ENCODE peak calls at places on chromosomes 3 and 15, in seven cellular contexts. One of them, this sample, is unnamed.
A peak's percentile ranks its signal among the peaks of the same experiment; 100 is the strongest.

GRCh38 chr3:117629505-117629904 is 919.9 kb downstream of the TUSC7 start:
- DNase-seq in activated CD8-positive, alpha-beta T cell treated with anti-CD3 and anti-CD28 coated beads for 36 hours: no peak
- DNase-seq in fibroblast of pulmonary artery: no peak
- DNase-seq in GM13976: no peak
- DNase-seq in mammary epithelial cell: no peak
- DNase-seq in choroid plexus epithelial cell: no peak
- DNase-seq in GM12865: no peak
- DNase-seq in this sample: no peak

GRCh38 chr3:152056481-152056880 is 183.0 kb downstream of the SUCNR1 start:
- DNase-seq in GM12865: no peak
- DNase-seq in activated CD8-positive, alpha-beta T cell treated with anti-CD3 and anti-CD28 coated beads for 36 hours: no peak
- DNase-seq in mammary epithelial cell: no peak
- DNase-seq in fibroblast of pulmonary artery: no peak
- DNase-seq in GM13976: no peak
- DNase-seq in choroid plexus epithelial cell: no peak
- DNase-seq in this sample: no peak

GRCh38 chr15:72117448-72117697 is 577 bp downstream of the MYO9A start:
- DNase-seq in mammary epithelial cell: peak; percentile 84
- DNase-seq in choroid plexus epithelial cell: peak; percentile 77
- DNase-seq in GM13976: peak; percentile 82
- DNase-seq in activated CD8-positive, alpha-beta T cell treated with anti-CD3 and anti-CD28 coated beads for 36 hours: peak; percentile 75
- DNase-seq in GM12865: peak; percentile 87
- DNase-seq in fibroblast of pulmonary artery: peak; percentile 82
- DNase-seq in this sample: peak; percentile 73

GRCh38 chr15:61115241-61115640 is 113.9 kb downstream of the RORA start:
- DNase-seq in activated CD8-positive, alpha-beta T cell treated with anti-CD3 and anti-CD28 coated beads for 36 hours: no peak
- DNase-seq in GM13976: no peak
- DNase-seq in mammary epithelial cell: no peak
- DNase-seq in choroid plexus epithelial cell: no peak
- DNase-seq in fibroblast of pulmonary artery: no peak
- DNase-seq in GM12865: no peak
- DNase-seq in this sample: no peak

GRCh38 chr3:24067483-24067882 is 122.4 kb downstream of the NR1D2 start:
- DNase-seq in GM13976: no peak
- DNase-seq in GM12865: no peak
- DNase-seq in fibroblast of pulmonary artery: no peak
- DNase-seq in activated CD8-positive, alpha-beta T cell treated with anti-CD3 and anti-CD28 coated beads for 36 hours: no peak
- DNase-seq in choroid plexus epithelial cell: peak; percentile 64
- DNase-seq in mammary epithelial cell: peak; percentile 64
- DNase-seq in this sample: peak; percentile 6

GRCh38 chr15:56428821-56429458 is 36.0 kb downstream of the MNS1 start:
- DNase-seq in activated CD8-positive, alpha-beta T cell treated with anti-CD3 and anti-CD28 coated beads for 36 hours: no peak
- DNase-seq in choroid plexus epithelial cell: peak; percentile 61
- DNase-seq in mammary epithelial cell: peak; percentile 20
- DNase-seq in fibroblast of pulmonary artery: peak; percentile 67
- DNase-seq in GM13976: peak; percentile 30
- DNase-seq in GM12865: peak; percentile 43
- DNase-seq in this sample: peak; percentile 51

GRCh38 chr3:29281265-29282228 is 676 bp downstream of the RBMS3 start:
- DNase-seq in GM13976: peak; percentile 19
- DNase-seq in activated CD8-positive, alpha-beta T cell treated with anti-CD3 and anti-CD28 coated beads for 36 hours: peak; percentile 33
- DNase-seq in fibroblast of pulmonary artery: peak; percentile 74
- DNase-seq in GM12865: peak; percentile 63
- DNase-seq in choroid plexus epithelial cell: peak; percentile 70
- DNase-seq in mammary epithelial cell: peak; percentile 65
- DNase-seq in this sample: peak; percentile 59

GRCh38 chr15:79973445-79974180 is 2.6 kb upstream of the BCL2A1 start:
- DNase-seq in mammary epithelial cell: no peak
- DNase-seq in activated CD8-positive, alpha-beta T cell treated with anti-CD3 and anti-CD28 coated beads for 36 hours: peak; percentile 66
- DNase-seq in GM12865: peak; percentile 83
- DNase-seq in fibroblast of pulmonary artery: no peak
- DNase-seq in GM13976: no peak
- DNase-seq in choroid plexus epithelial cell: no peak
- DNase-seq in this sample: no peak

GRCh38 chr15:91793771-91794170 is 59.7 kb upstream of the SLCO3A1 start:
- DNase-seq in fibroblast of pulmonary artery: no peak
- DNase-seq in GM13976: no peak
- DNase-seq in choroid plexus epithelial cell: no peak
- DNase-seq in activated CD8-positive, alpha-beta T cell treated with anti-CD3 and anti-CD28 coated beads for 36 hours: no peak
- DNase-seq in mammary epithelial cell: no peak
- DNase-seq in GM12865: no peak
- DNase-seq in this sample: no peak

GRCh38 chr3:184500344-184500923 is 61.2 kb upstream of the EPHB3 start:
- DNase-seq in GM12865: no peak
- DNase-seq in choroid plexus epithelial cell: no peak
- DNase-seq in GM13976: no peak
- DNase-seq in activated CD8-positive, alpha-beta T cell treated with anti-CD3 and anti-CD28 coated beads for 36 hours: no peak
- DNase-seq in mammary epithelial cell: no peak
- DNase-seq in fibroblast of pulmonary artery: no peak
- DNase-seq in this sample: no peak

GRCh38 chr3:49397470-49397869 is 14.3 kb downstream of the RHOA start:
- DNase-seq in activated CD8-positive, alpha-beta T cell treated with anti-CD3 and anti-CD28 coated beads for 36 hours: no peak
- DNase-seq in GM13976: no peak
- DNase-seq in choroid plexus epithelial cell: peak; percentile 71
- DNase-seq in GM12865: peak; percentile 34
- DNase-seq in fibroblast of pulmonary artery: peak; percentile 54
- DNase-seq in mammary epithelial cell: no peak
- DNase-seq in this sample: no peak

GRCh38 chr3:165643433-165643824 is 193.8 kb downstream of the BCHE start:
- DNase-seq in fibroblast of pulmonary artery: peak; percentile 40
- DNase-seq in mammary epithelial cell: peak; percentile 5
- DNase-seq in choroid plexus epithelial cell: peak; percentile 39
- DNase-seq in GM13976: no peak
- DNase-seq in GM12865: no peak
- DNase-seq in activated CD8-positive, alpha-beta T cell treated with anti-CD3 and anti-CD28 coated beads for 36 hours: no peak
- DNase-seq in this sample: no peak

GRCh38 chr15:85414495-85414894 is 34.1 kb downstream of the AKAP13 start:
- DNase-seq in GM12865: peak; percentile 50
- DNase-seq in fibroblast of pulmonary artery: peak; percentile 61
- DNase-seq in GM13976: peak; percentile 55
- DNase-seq in mammary epithelial cell: peak; percentile 43
- DNase-seq in activated CD8-positive, alpha-beta T cell treated with anti-CD3 and anti-CD28 coated beads for 36 hours: no peak
- DNase-seq in choroid plexus epithelial cell: peak; percentile 57
- DNase-seq in this sample: peak; percentile 46
- TF ChIP-seq CTCF in GM12865: peak; percentile 22
- TF ChIP-seq CTCF in fibroblast of pulmonary artery: peak; percentile 21
- TF ChIP-seq CTCF in GM13976: peak; percentile 36
- TF ChIP-seq CTCF in mammary epithelial cell: peak; percentile 23
- TF ChIP-seq CTCF in activated CD8-positive, alpha-beta T cell treated with anti-CD3 and anti-CD28 coated beads for 36 hours: peak; percentile 41
- TF ChIP-seq CTCF in choroid plexus epithelial cell: peak; percentile 30
- TF ChIP-seq CTCF in this sample: no peak

GRCh38 chr3:133573629-133574194 is at the start of gene CDV3:
- DNase-seq in mammary epithelial cell: no peak
- DNase-seq in GM12865: no peak
- DNase-seq in choroid plexus epithelial cell: no peak
- DNase-seq in activated CD8-positive, alpha-beta T cell treated with anti-CD3 and anti-CD28 coated beads for 36 hours: no peak
- DNase-seq in GM13976: no peak
- DNase-seq in fibroblast of pulmonary artery: no peak
- DNase-seq in this sample: no peak

GRCh38 chr3:133575121-133575520 is 1.6 kb downstream of the CDV3 start:
- DNase-seq in choroid plexus epithelial cell: no peak
- DNase-seq in activated CD8-positive, alpha-beta T cell treated with anti-CD3 and anti-CD28 coated beads for 36 hours: no peak
- DNase-seq in mammary epithelial cell: peak; percentile 6
- DNase-seq in fibroblast of pulmonary artery: no peak
- DNase-seq in GM13976: no peak
- DNase-seq in GM12865: peak; percentile 56
- DNase-seq in this sample: no peak

GRCh38 chr3:133576169-133576568 is 2.7 kb downstream of the CDV3 start:
- DNase-seq in GM12865: no peak
- DNase-seq in fibroblast of pulmonary artery: no peak
- DNase-seq in mammary epithelial cell: no peak
- DNase-seq in activated CD8-positive, alpha-beta T cell treated with anti-CD3 and anti-CD28 coated beads for 36 hours: no peak
- DNase-seq in choroid plexus epithelial cell: no peak
- DNase-seq in GM13976: no peak
- DNase-seq in this sample: no peak

GRCh38 chr3:133573054-133573628 is 345 bp upstream of the CDV3 start:
- DNase-seq in activated CD8-positive, alpha-beta T cell treated with anti-CD3 and anti-CD28 coated beads for 36 hours: peak; percentile 100
- DNase-seq in GM13976: peak; percentile 92
- DNase-seq in choroid plexus epithelial cell: peak; percentile 100
- DNase-seq in fibroblast of pulmonary artery: peak; percentile 100
- DNase-seq in mammary epithelial cell: peak; percentile 100
- DNase-seq in GM12865: peak; percentile 100
- DNase-seq in this sample: peak; percentile 100

GRCh38 chr3:133574260-133574881 is 885 bp downstream of the CDV3 start:
- DNase-seq in GM12865: peak; percentile 90
- DNase-seq in fibroblast of pulmonary artery: peak; percentile 73
- DNase-seq in GM13976: peak; percentile 76
- DNase-seq in activated CD8-positive, alpha-beta T cell treated with anti-CD3 and anti-CD28 coated beads for 36 hours: peak; percentile 85
- DNase-seq in mammary epithelial cell: peak; percentile 68
- DNase-seq in choroid plexus epithelial cell: peak; percentile 84
- DNase-seq in this sample: peak; percentile 52
- TF ChIP-seq CTCF in GM12865: peak; percentile 6
- TF ChIP-seq CTCF in fibroblast of pulmonary artery: peak; percentile 1
- TF ChIP-seq CTCF in GM13976: peak; percentile 27
- TF ChIP-seq CTCF in activated CD8-positive, alpha-beta T cell treated with anti-CD3 and anti-CD28 coated beads for 36 hours: no peak
- TF ChIP-seq CTCF in mammary epithelial cell: no peak
- TF ChIP-seq CTCF in choroid plexus epithelial cell: no peak
- TF ChIP-seq CTCF in this sample: no peak

GRCh38 chr3:190849607-190850006 is 12.9 kb downstream of the GMNC start:
- DNase-seq in choroid plexus epithelial cell: no peak
- DNase-seq in GM13976: no peak
- DNase-seq in mammary epithelial cell: no peak
- DNase-seq in activated CD8-positive, alpha-beta T cell treated with anti-CD3 and anti-CD28 coated beads for 36 hours: no peak
- DNase-seq in fibroblast of pulmonary artery: no peak
- DNase-seq in GM12865: no peak
- DNase-seq in this sample: no peak

GRCh38 chr3:190854062-190854461 is 8.4 kb downstream of the GMNC start:
- DNase-seq in GM13976: no peak
- DNase-seq in choroid plexus epithelial cell: no peak
- DNase-seq in fibroblast of pulmonary artery: no peak
- DNase-seq in mammary epithelial cell: no peak
- DNase-seq in GM12865: no peak
- DNase-seq in activated CD8-positive, alpha-beta T cell treated with anti-CD3 and anti-CD28 coated beads for 36 hours: no peak
- DNase-seq in this sample: no peak

GRCh38 chr3:190860531-190860930 is 2.0 kb downstream of the GMNC start:
- DNase-seq in GM12865: no peak
- DNase-seq in fibroblast of pulmonary artery: no peak
- DNase-seq in GM13976: no peak
- DNase-seq in choroid plexus epithelial cell: no peak
- DNase-seq in mammary epithelial cell: no peak
- DNase-seq in activated CD8-positive, alpha-beta T cell treated with anti-CD3 and anti-CD28 coated beads for 36 hours: no peak
- DNase-seq in this sample: no peak

GRCh38 chr3:190853464-190853863 is 9.0 kb downstream of the GMNC start:
- DNase-seq in GM13976: no peak
- DNase-seq in mammary epithelial cell: peak; percentile 6
- DNase-seq in GM12865: no peak
- DNase-seq in choroid plexus epithelial cell: no peak
- DNase-seq in activated CD8-positive, alpha-beta T cell treated with anti-CD3 and anti-CD28 coated beads for 36 hours: no peak
- DNase-seq in fibroblast of pulmonary artery: no peak
- DNase-seq in this sample: peak; percentile 61

GRCh38 chr3:190855151-190855550 is 7.3 kb downstream of the GMNC start:
- DNase-seq in mammary epithelial cell: no peak
- DNase-seq in fibroblast of pulmonary artery: no peak
- DNase-seq in activated CD8-positive, alpha-beta T cell treated with anti-CD3 and anti-CD28 coated beads for 36 hours: no peak
- DNase-seq in choroid plexus epithelial cell: no peak
- DNase-seq in GM12865: no peak
- DNase-seq in GM13976: no peak
- DNase-seq in this sample: no peak
- TF ChIP-seq CTCF in mammary epithelial cell: no peak
- TF ChIP-seq CTCF in fibroblast of pulmonary artery: no peak
- TF ChIP-seq CTCF in activated CD8-positive, alpha-beta T cell treated with anti-CD3 and anti-CD28 coated beads for 36 hours: no peak
- TF ChIP-seq CTCF in choroid plexus epithelial cell: no peak
- TF ChIP-seq CTCF in GM12865: no peak
- TF ChIP-seq CTCF in GM13976: no peak
- TF ChIP-seq CTCF in this sample: no peak

DNA sequence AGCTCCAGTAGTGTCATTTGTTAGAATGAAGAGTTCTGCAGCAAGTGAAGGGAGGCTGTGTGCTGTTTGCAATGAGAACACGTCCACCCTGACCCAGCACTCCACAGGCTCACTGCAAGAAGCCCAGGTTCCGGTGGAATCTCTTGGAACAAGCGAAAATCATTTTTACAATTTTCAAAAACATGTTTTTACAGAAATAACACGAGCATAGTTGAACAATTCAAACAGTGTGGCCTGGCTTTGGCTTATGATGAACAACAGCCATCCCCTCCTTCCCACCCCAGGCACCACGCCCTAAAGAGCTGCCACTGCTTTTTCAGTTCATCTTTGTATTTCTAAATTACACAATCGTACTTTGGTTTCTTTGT is 59.5 kb upstream of the KY start:
- DNase-seq in activated CD8-positive, alpha-beta T cell treated with anti-CD3 and anti-CD28 coated beads for 36 hours: no peak
- DNase-seq in fibroblast of pulmonary artery: no peak
- DNase-seq in choroid plexus epithelial cell: no peak
- DNase-seq in GM12865: no peak
- DNase-seq in GM13976: no peak
- DNase-seq in mammary epithelial cell: no peak
- DNase-seq in this sample: no peak
- TF ChIP-seq CTCF in activated CD8-positive, alpha-beta T cell treated with anti-CD3 and anti-CD28 coated beads for 36 hours: no peak
- TF ChIP-seq CTCF in fibroblast of pulmonary artery: no peak
- TF ChIP-seq CTCF in choroid plexus epithelial cell: no peak
- TF ChIP-seq CTCF in GM12865: no peak
- TF ChIP-seq CTCF in GM13976: no peak
- TF ChIP-seq CTCF in mammary epithelial cell: no peak
- TF ChIP-seq CTCF in this sample: no peak